ENCODE peak calls at places on chromosome 9, in eight cellular contexts. D is fibroblast of gingiva; C is choroid plexus epithelial cell; Z is BJ; F is GM06990; A is fibroblast of mammary gland; Y is right cardiac atrium; M is stimulated activated CD8-positive, alpha-beta memory T cell treated with anti-CD3 and anti-CD28 coated beads, Interleukin-15, amount 100 ng/mL, for 24 hours. B is an unnamed sample.
A peak's percentile ranks its signal among the peaks of the same experiment; 100 is the strongest.

GRCh38 chr9:16598316-16598715 is 272.2 kb downstream of the BNC2 start:
- DNase-seq in D (no peak), C (peak; percentile 54), Z (no peak), F (no peak), A (peak; percentile 48), Y (no peak), M (no peak), B (no peak)

GRCh38 chr9:111118256-111118950 is 80.1 kb upstream of the LPAR1 start:
- DNase-seq in D (peak; percentile 44), C (peak; percentile 34), Z (peak; percentile 79), F (no peak), A (peak; percentile 73), Y (no peak), M (no peak), B (no peak)

GRCh38 chr9:107229146-107229545 is 53.9 kb upstream of the RAD23B start:
- DNase-seq in D (no peak), C (no peak), Z (no peak), F (no peak), A (no peak), Y (no peak), M (no peak), B (no peak)

GRCh38 chr9:18849186-18849724 is 183.8 kb downstream of the SAXO1 start:
- DNase-seq in D (no peak), C (no peak), Z (no peak), F (no peak), A (no peak), Y (no peak), M (no peak), B (peak; percentile 59)

GRCh38 chr9:16516887-16517286 is 353.6 kb downstream of the BNC2 start:
- DNase-seq in D (peak; percentile 43), C (peak; percentile 74), Z (no peak), F (no peak), A (peak; percentile 54), Y (no peak), M (no peak), B (no peak)

GRCh38 chr9:75096796-75097195 is 8.5 kb downstream of the OSTF1 start:
- DNase-seq in D (no peak), C (no peak), Z (no peak), F (no peak), A (peak; percentile 31), Y (no peak), M (no peak), B (no peak)

GRCh38 chr9:82212885-82213284 is 224.3 kb downstream of the SPATA31D1 start:
- DNase-seq in D (no peak), C (no peak), Z (no peak), F (no peak), A (no peak), Y (no peak), M (no peak), B (no peak)

GRCh38 chr9:124449381-124450151 is 685 bp upstream of the ADGRD2 start:
- DNase-seq in D (no peak), C (no peak), Z (no peak), F (no peak), A (no peak), Y (no peak), M (no peak), B (no peak)

GRCh38 chr9:69798737-69799136 is 21.9 kb upstream of the CFAP95 start:
- DNase-seq in D (no peak), C (no peak), Z (no peak), F (no peak), A (peak; percentile 30), Y (no peak), M (no peak), B (no peak)

GRCh38 chr9:32069169-32069813 is 315.2 kb upstream of the ACO1 start:
- DNase-seq in D (no peak), C (peak; percentile 1), Z (no peak), F (no peak), A (no peak), Y (no peak), M (no peak), B (no peak)

GRCh38 chr9:136016221-136016881 is 55.2 kb upstream of the UBAC1 start:
- DNase-seq in D (no peak), C (no peak), Z (no peak), F (no peak), A (no peak), Y (peak; percentile 51), M (no peak), B (no peak)

GRCh38 chr9:8895498-8896224 is 1096.1 kb upstream of the DMAC1 start:
- DNase-seq in D (peak; percentile 3), C (peak; percentile 67), Z (no peak), F (no peak), A (peak; percentile 62), Y (no peak), M (no peak), B (peak; percentile 3)

GRCh38 chr9:79390077-79390673 is 181.6 kb upstream of the TLE4 start:
- DNase-seq in D (no peak), C (peak; percentile 26), Z (peak; percentile 51), F (no peak), A (no peak), Y (no peak), M (no peak), B (no peak)

GRCh38 chr9:35842020-35842745 is 13.2 kb downstream of the TMEM8B start:
- DNase-seq in D (peak; percentile 76), C (no peak), Z (no peak), F (no peak), A (peak; percentile 69), Y (no peak), M (no peak), B (no peak)

GRCh38 chr9:132910376-132910775 is 31.7 kb downstream of the SPACA9 start:
- DNase-seq in D (no peak), C (no peak), Z (no peak), F (no peak), A (no peak), Y (no peak), M (no peak), B (no peak)

GRCh38 chr9:133115604-133116345 is 5.3 kb downstream of the RALGDS start:
- DNase-seq in D (no peak), C (peak; percentile 72), Z (no peak), F (peak; percentile 74), A (peak; percentile 61), Y (peak; percentile 56), M (no peak), B (no peak)

GRCh38 chr9:27784999-27785713 is 211.9 kb upstream of the C9orf72 start:
- DNase-seq in D (no peak), C (peak; percentile 66), Z (no peak), F (no peak), A (no peak), Y (peak; percentile 27), M (no peak), B (no peak)

GRCh38 chr9:2385746-2386145 is 235.8 kb upstream of the VLDLR start:
- DNase-seq in D (no peak), C (no peak), Z (no peak), F (no peak), A (no peak), Y (no peak), M (no peak), B (no peak)

GRCh38 chr9:33374634-33375237 is 27.6 kb downstream of the AQP7 start:
- DNase-seq in D (peak; percentile 66), C (peak; percentile 88), Z (peak; percentile 16), F (no peak), A (peak; percentile 79), Y (peak; percentile 58), M (peak; percentile 34), B (peak; percentile 88)

GRCh38 chr9:95724253-95724991 is 151.1 kb upstream of the ERCC6L2 start:
- DNase-seq in D (no peak), C (no peak), Z (no peak), F (peak; percentile 63), A (no peak), Y (no peak), M (no peak), B (no peak)

GRCh38 chr9:69107801-69108200 is 66.3 kb upstream of the TJP2 start:
- DNase-seq in D (peak; percentile 25), C (no peak), Z (no peak), F (no peak), A (no peak), Y (no peak), M (no peak), B (no peak)

GRCh38 chr9:12424243-12424642 is 268.9 kb upstream of the TYRP1 start:
- DNase-seq in D (no peak), C (no peak), Z (no peak), F (no peak), A (no peak), Y (no peak), M (no peak), B (no peak)

GRCh38 chr9:134559013-134559412 is 82.6 kb upstream of the COL5A1 start:
- DNase-seq in D (no peak), C (no peak), Z (no peak), F (no peak), A (no peak), Y (no peak), M (no peak), B (no peak)

GRCh38 chr9:115117999-115118470 is at the start of gene TNC:
- DNase-seq in D (peak; percentile 80), C (peak; percentile 58), Z (no peak), F (no peak), A (peak; percentile 93), Y (peak; percentile 73), M (no peak), B (no peak)

GRCh38 chr9:99588299-99588698 is 233.4 kb upstream of the NR4A3 start:
- DNase-seq in D (no peak), C (no peak), Z (no peak), F (no peak), A (no peak), Y (no peak), M (no peak), B (no peak)

GRCh38 chr9:113695901-113696300 is 180.2 kb upstream of the ZNF618 start:
- DNase-seq in D (no peak), C (no peak), Z (no peak), F (no peak), A (peak; percentile 38), Y (no peak), M (no peak), B (no peak)

GRCh38 chr9:77087506-77087905 is 68.1 kb downstream of the FOXB2 start:
- DNase-seq in D (no peak), C (no peak), Z (no peak), F (no peak), A (no peak), Y (no peak), M (no peak), B (no peak)

GRCh38 chr9:85744481-85744880 is 2.7 kb upstream of the AGTPBP1 start:
- DNase-seq in D (no peak), C (no peak), Z (no peak), F (no peak), A (no peak), Y (no peak), M (no peak), B (no peak)

GRCh38 chr9:2234371-2234893 is 219.3 kb downstream of the SMARCA2 start:
- DNase-seq in D (no peak), C (no peak), Z (no peak), F (no peak), A (no peak), Y (no peak), M (no peak), B (no peak)

GRCh38 chr9:70034292-70034711 is 9.3 kb upstream of the MAMDC2 start:
- DNase-seq in D (no peak), C (no peak), Z (no peak), F (no peak), A (no peak), Y (no peak), M (no peak), B (no peak)

GRCh38 chr9:18215626-18216025 is 258.3 kb upstream of the ADAMTSL1 start:
- DNase-seq in D (no peak), C (no peak), Z (no peak), F (no peak), A (no peak), Y (no peak), M (no peak), B (no peak)

GRCh38 chr9:107176701-107177100 is 106.4 kb upstream of the RAD23B start:
- DNase-seq in D (no peak), C (no peak), Z (no peak), F (no peak), A (peak; percentile 86), Y (no peak), M (no peak), B (no peak)

GRCh38 chr9:6488395-6488794 is 75.4 kb downstream of the UHRF2 start:
- DNase-seq in D (no peak), C (peak; percentile 13), Z (no peak), F (no peak), A (no peak), Y (no peak), M (no peak), B (no peak)

GRCh38 chr9:120877276-120878034 is 467 bp upstream of the PHF19 start:
- DNase-seq in D (peak; percentile 65), C (peak; percentile 30), Z (no peak), F (peak; percentile 84), A (peak; percentile 50), Y (peak; percentile 87), M (peak; percentile 48), B (peak; percentile 73)